ENCODE peak calls at places on chromosomes 4 and X, in six cellular contexts. One of them, this sample, is unnamed. For H3K36me3, the result is how much of the 10 kb centered on the place peaks cover.

GRCh38 chr4:187167126-187167525 is 443.5 kb upstream of the FAT1 start:
- DNase-seq in spleen: no peak
- DNase-seq in CD4-positive, alpha-beta memory T cell: no peak
- DNase-seq in brain microvascular endothelial cell: no peak
- DNase-seq in fibroblast of lung: no peak
- DNase-seq in left ventricle myocardium inferior: no peak
- DNase-seq in this sample: no peak

GRCh38 chr4:124640037-124640730 is 72.3 kb downstream of the ANKRD50 start:
- DNase-seq in brain microvascular endothelial cell: peak
- DNase-seq in CD4-positive, alpha-beta memory T cell: peak
- DNase-seq in fibroblast of lung: peak
- DNase-seq in spleen: no peak
- DNase-seq in left ventricle myocardium inferior: no peak
- DNase-seq in this sample: no peak

GRCh38 chrX:57641338-57641737 is 38.7 kb downstream of the NLRP2B start:
- DNase-seq in spleen: no peak
- DNase-seq in left ventricle myocardium inferior: no peak
- DNase-seq in fibroblast of lung: no peak
- DNase-seq in brain microvascular endothelial cell: no peak
- DNase-seq in CD4-positive, alpha-beta memory T cell: no peak
- DNase-seq in this sample: no peak

GRCh38 chr4:34417160-34417559 is 1827.2 kb downstream of the ARAP2 start:
- DNase-seq in left ventricle myocardium inferior: no peak
- DNase-seq in spleen: peak
- DNase-seq in CD4-positive, alpha-beta memory T cell: no peak
- DNase-seq in fibroblast of lung: no peak
- DNase-seq in brain microvascular endothelial cell: no peak
- DNase-seq in this sample: no peak

GRCh38 chrX:48761674-48762471 is at the start of gene GLOD5:
- DNase-seq in left ventricle myocardium inferior: no peak
- DNase-seq in spleen: no peak
- DNase-seq in brain microvascular endothelial cell: no peak
- DNase-seq in CD4-positive, alpha-beta memory T cell: no peak
- DNase-seq in fibroblast of lung: peak
- DNase-seq in this sample: no peak

GRCh38 chrX:26871967-26872366 is 591.2 kb downstream of the PPP4R3C start:
- DNase-seq in CD4-positive, alpha-beta memory T cell: no peak
- DNase-seq in spleen: no peak
- DNase-seq in left ventricle myocardium inferior: no peak
- DNase-seq in brain microvascular endothelial cell: no peak
- DNase-seq in fibroblast of lung: no peak
- DNase-seq in this sample: no peak

GRCh38 chrX:154490021-154490413 is 412 bp downstream of the SLC10A3 start:
- DNase-seq in left ventricle myocardium inferior: no peak
- DNase-seq in spleen: no peak
- DNase-seq in brain microvascular endothelial cell: no peak
- DNase-seq in CD4-positive, alpha-beta memory T cell: peak
- DNase-seq in fibroblast of lung: peak
- DNase-seq in this sample: no peak

GRCh38 chr4:168509786-168510185 is 12.9 kb downstream of the PALLD start:
- DNase-seq in brain microvascular endothelial cell: peak
- DNase-seq in CD4-positive, alpha-beta memory T cell: peak
- DNase-seq in spleen: no peak
- DNase-seq in fibroblast of lung: peak
- DNase-seq in left ventricle myocardium inferior: no peak
- DNase-seq in this sample: no peak

GRCh38 chrX:48107717-48108116 is 22.7 kb upstream of the SPACA5B start:
- DNase-seq in spleen: no peak
- DNase-seq in left ventricle myocardium inferior: no peak
- DNase-seq in fibroblast of lung: no peak
- DNase-seq in CD4-positive, alpha-beta memory T cell: no peak
- DNase-seq in brain microvascular endothelial cell: no peak
- DNase-seq in this sample: no peak

GRCh38 chr4:6268650-6269399 is 825 bp upstream of the WFS1 start:
- DNase-seq in spleen: peak
- DNase-seq in left ventricle myocardium inferior: no peak
- DNase-seq in brain microvascular endothelial cell: no peak
- DNase-seq in fibroblast of lung: no peak
- DNase-seq in CD4-positive, alpha-beta memory T cell: no peak
- DNase-seq in this sample: no peak

GRCh38 chr4:38056024-38056685 is 96.0 kb downstream of the PTTG2 start:
- DNase-seq in fibroblast of lung: no peak
- DNase-seq in left ventricle myocardium inferior: no peak
- DNase-seq in spleen: no peak
- DNase-seq in brain microvascular endothelial cell: no peak
- DNase-seq in CD4-positive, alpha-beta memory T cell: no peak
- DNase-seq in this sample: no peak

GRCh38 chr4:169818063-169818679 is 60.4 kb upstream of the HPF1 start:
- DNase-seq in left ventricle myocardium inferior: no peak
- DNase-seq in spleen: no peak
- DNase-seq in fibroblast of lung: no peak
- DNase-seq in brain microvascular endothelial cell: no peak
- DNase-seq in CD4-positive, alpha-beta memory T cell: no peak
- DNase-seq in this sample: no peak

GRCh38 chrX:19625612-19626011 is 110.3 kb upstream of the MAP3K15 start:
- DNase-seq in left ventricle myocardium inferior: no peak
- DNase-seq in spleen: no peak
- DNase-seq in CD4-positive, alpha-beta memory T cell: peak
- DNase-seq in brain microvascular endothelial cell: no peak
- DNase-seq in fibroblast of lung: peak
- DNase-seq in this sample: no peak

GRCh38 chr4:76738081-76738931 is 159.6 kb downstream of the SOWAHB start:
- DNase-seq in left ventricle myocardium inferior: no peak
- DNase-seq in brain microvascular endothelial cell: no peak
- DNase-seq in fibroblast of lung: peak
- DNase-seq in spleen: no peak
- DNase-seq in CD4-positive, alpha-beta memory T cell: no peak
- DNase-seq in this sample: no peak

GRCh38 chrX:74382613-74383012 is 38.7 kb upstream of the SLC16A2 start:
- DNase-seq in spleen: peak
- DNase-seq in brain microvascular endothelial cell: peak
- DNase-seq in CD4-positive, alpha-beta memory T cell: peak
- DNase-seq in fibroblast of lung: peak
- DNase-seq in left ventricle myocardium inferior: peak
- DNase-seq in this sample: peak

GRCh38 chr4:174089711-174090110 is 193.8 kb downstream of the FBXO8 start:
- DNase-seq in brain microvascular endothelial cell: no peak
- DNase-seq in left ventricle myocardium inferior: no peak
- DNase-seq in CD4-positive, alpha-beta memory T cell: no peak
- DNase-seq in spleen: no peak
- DNase-seq in fibroblast of lung: no peak
- DNase-seq in this sample: no peak

GRCh38 chr4:15682790-15683495 is 1.3 kb downstream of the FAM200B start:
- DNase-seq in spleen: no peak
- DNase-seq in fibroblast of lung: no peak
- DNase-seq in CD4-positive, alpha-beta memory T cell: no peak
- DNase-seq in left ventricle myocardium inferior: no peak
- DNase-seq in brain microvascular endothelial cell: no peak
- DNase-seq in this sample: no peak

GRCh38 chr4:98570160-98570797 is 88.1 kb downstream of the TSPAN5 start:
- DNase-seq in spleen: no peak
- DNase-seq in left ventricle myocardium inferior: no peak
- DNase-seq in fibroblast of lung: no peak
- DNase-seq in CD4-positive, alpha-beta memory T cell: no peak
- DNase-seq in brain microvascular endothelial cell: no peak
- DNase-seq in this sample: no peak

GRCh38 chr4:86247906-86248305 is 111.9 kb downstream of the MAPK10 start:
- DNase-seq in left ventricle myocardium inferior: no peak
- DNase-seq in brain microvascular endothelial cell: no peak
- DNase-seq in spleen: no peak
- DNase-seq in CD4-positive, alpha-beta memory T cell: no peak
- DNase-seq in fibroblast of lung: no peak
- DNase-seq in this sample: no peak

GRCh38 chr4:122003335-122003734 is 51.5 kb upstream of the TRPC3 start:
- DNase-seq in fibroblast of lung: no peak
- DNase-seq in CD4-positive, alpha-beta memory T cell: no peak
- DNase-seq in spleen: no peak
- DNase-seq in left ventricle myocardium inferior: no peak
- DNase-seq in brain microvascular endothelial cell: peak
- DNase-seq in this sample: peak

GRCh38 chrX:666762-667161 is 36.2 kb downstream of the SHOX start:
- DNase-seq in spleen: no peak
- DNase-seq in fibroblast of lung: no peak
- DNase-seq in CD4-positive, alpha-beta memory T cell: no peak
- DNase-seq in brain microvascular endothelial cell: no peak
- DNase-seq in left ventricle myocardium inferior: no peak
- DNase-seq in this sample: no peak

GRCh38 chr4:78602334-78602733 is 50.8 kb downstream of the ANXA3 start:
- DNase-seq in fibroblast of lung: peak
- DNase-seq in brain microvascular endothelial cell: no peak
- DNase-seq in spleen: no peak
- DNase-seq in CD4-positive, alpha-beta memory T cell: no peak
- DNase-seq in left ventricle myocardium inferior: no peak
- DNase-seq in this sample: no peak

GRCh38 chr4:51845736-51846135 is 2.8 kb downstream of the DCUN1D4 start:
- DNase-seq in brain microvascular endothelial cell: no peak
- DNase-seq in fibroblast of lung: no peak
- DNase-seq in CD4-positive, alpha-beta memory T cell: no peak
- DNase-seq in left ventricle myocardium inferior: no peak
- DNase-seq in spleen: no peak
- DNase-seq in this sample: no peak

GRCh38 chr4:20043992-20044391 is 207.7 kb upstream of the SLIT2 start:
- DNase-seq in fibroblast of lung: no peak
- DNase-seq in left ventricle myocardium inferior: no peak
- DNase-seq in spleen: no peak
- DNase-seq in CD4-positive, alpha-beta memory T cell: no peak
- DNase-seq in brain microvascular endothelial cell: no peak
- DNase-seq in this sample: no peak

GRCh38 chr4:74428278-74428677 is 16.7 kb upstream of the AREG start:
- DNase-seq in brain microvascular endothelial cell: no peak
- DNase-seq in fibroblast of lung: no peak
- DNase-seq in spleen: no peak
- DNase-seq in left ventricle myocardium inferior: no peak
- DNase-seq in CD4-positive, alpha-beta memory T cell: no peak
- DNase-seq in this sample: no peak

GRCh38 chr4:109473824-109474223 is 40.2 kb downstream of the SEC24B start:
- DNase-seq in brain microvascular endothelial cell: no peak
- DNase-seq in left ventricle myocardium inferior: no peak
- DNase-seq in spleen: no peak
- DNase-seq in fibroblast of lung: no peak
- DNase-seq in CD4-positive, alpha-beta memory T cell: no peak
- DNase-seq in this sample: no peak

GRCh38 chr4:182212211-182212761 is 30.9 kb upstream of the TENM3 start:
- DNase-seq in CD4-positive, alpha-beta memory T cell: no peak
- DNase-seq in brain microvascular endothelial cell: peak
- DNase-seq in left ventricle myocardium inferior: no peak
- DNase-seq in fibroblast of lung: peak
- DNase-seq in spleen: no peak
- DNase-seq in this sample: no peak

GRCh38 chrX:130339408-130340222 is at the start of gene SLC25A14:
- DNase-seq in spleen: peak
- DNase-seq in CD4-positive, alpha-beta memory T cell: peak
- DNase-seq in left ventricle myocardium inferior: peak
- DNase-seq in fibroblast of lung: peak
- DNase-seq in brain microvascular endothelial cell: peak
- DNase-seq in this sample: peak

GRCh38 chrX:84064164-84064563 is 123.8 kb downstream of the RPS6KA6 start:
- DNase-seq in CD4-positive, alpha-beta memory T cell: no peak
- DNase-seq in brain microvascular endothelial cell: no peak
- DNase-seq in fibroblast of lung: peak
- DNase-seq in spleen: no peak
- DNase-seq in left ventricle myocardium inferior: no peak
- DNase-seq in this sample: no peak

GRCh38 chrX:15301924-15302323 is 13.5 kb downstream of the ASB11 start:
- DNase-seq in CD4-positive, alpha-beta memory T cell: no peak
- DNase-seq in left ventricle myocardium inferior: peak
- DNase-seq in spleen: no peak
- DNase-seq in fibroblast of lung: no peak
- DNase-seq in brain microvascular endothelial cell: no peak
- DNase-seq in this sample: peak

DNA sequence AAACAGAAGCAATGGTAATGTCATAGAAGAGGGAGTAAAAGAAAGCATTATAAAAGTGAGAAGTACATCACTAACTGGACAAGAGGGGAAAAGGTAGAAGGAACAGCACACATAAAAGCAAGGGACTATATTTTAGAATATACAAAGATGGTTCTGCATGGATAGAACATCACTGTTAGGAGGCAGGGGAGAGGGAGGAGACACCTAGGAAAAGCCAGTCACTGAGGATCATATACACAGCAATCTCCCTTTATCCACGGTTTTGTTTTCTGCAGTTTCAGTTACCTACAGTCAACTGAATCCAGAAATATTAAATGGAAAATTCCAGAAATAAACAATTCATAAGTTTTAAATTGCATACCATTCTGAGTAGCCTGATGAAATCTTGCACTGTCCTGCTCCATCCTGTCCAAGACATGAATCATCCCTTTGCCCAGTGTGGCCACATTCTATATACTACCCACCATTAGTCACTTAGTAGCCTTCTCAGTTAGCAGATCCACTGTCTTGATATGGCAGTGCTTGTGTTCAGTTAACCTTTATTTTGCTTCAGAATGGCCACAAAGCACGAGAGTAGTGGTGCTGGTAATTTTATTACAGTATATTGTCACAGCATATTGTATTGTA is 74.2 kb downstream of the PPA2 start:
- DNase-seq in CD4-positive, alpha-beta memory T cell: no peak
- DNase-seq in left ventricle myocardium inferior: no peak
- DNase-seq in fibroblast of lung: peak
- DNase-seq in spleen: no peak
- DNase-seq in brain microvascular endothelial cell: peak
- DNase-seq in this sample: no peak
- H3K36me3 ChIP-seq in CD4-positive, alpha-beta memory T cell: under half
- H3K36me3 ChIP-seq in left ventricle myocardium inferior: under half
- H3K36me3 ChIP-seq in fibroblast of lung: under half
- H3K36me3 ChIP-seq in spleen: under half
- H3K36me3 ChIP-seq in brain microvascular endothelial cell: under half
- H3K36me3 ChIP-seq in this sample: under half

GRCh38 chr4:113499166-113499565 is 262.4 kb downstream of the CAMK2D start:
- DNase-seq in brain microvascular endothelial cell: no peak
- DNase-seq in spleen: no peak
- DNase-seq in fibroblast of lung: no peak
- DNase-seq in left ventricle myocardium inferior: no peak
- DNase-seq in CD4-positive, alpha-beta memory T cell: no peak
- DNase-seq in this sample: no peak
- H3K36me3 ChIP-seq in brain microvascular endothelial cell: under half
- H3K36me3 ChIP-seq in spleen: under half
- H3K36me3 ChIP-seq in fibroblast of lung: under half
- H3K36me3 ChIP-seq in left ventricle myocardium inferior: under half
- H3K36me3 ChIP-seq in CD4-positive, alpha-beta memory T cell: under half
- H3K36me3 ChIP-seq in this sample: under half

GRCh38 chr4:1961563-1961962 is 47.2 kb downstream of the NELFA start:
- DNase-seq in brain microvascular endothelial cell: no peak
- DNase-seq in fibroblast of lung: no peak
- DNase-seq in left ventricle myocardium inferior: no peak
- DNase-seq in CD4-positive, alpha-beta memory T cell: no peak
- DNase-seq in spleen: no peak
- DNase-seq in this sample: no peak
- H3K36me3 ChIP-seq in brain microvascular endothelial cell: under half
- H3K36me3 ChIP-seq in fibroblast of lung: under half
- H3K36me3 ChIP-seq in left ventricle myocardium inferior: half or more
- H3K36me3 ChIP-seq in CD4-positive, alpha-beta memory T cell: under half
- H3K36me3 ChIP-seq in spleen: half or more
- H3K36me3 ChIP-seq in this sample: under half

DNA sequence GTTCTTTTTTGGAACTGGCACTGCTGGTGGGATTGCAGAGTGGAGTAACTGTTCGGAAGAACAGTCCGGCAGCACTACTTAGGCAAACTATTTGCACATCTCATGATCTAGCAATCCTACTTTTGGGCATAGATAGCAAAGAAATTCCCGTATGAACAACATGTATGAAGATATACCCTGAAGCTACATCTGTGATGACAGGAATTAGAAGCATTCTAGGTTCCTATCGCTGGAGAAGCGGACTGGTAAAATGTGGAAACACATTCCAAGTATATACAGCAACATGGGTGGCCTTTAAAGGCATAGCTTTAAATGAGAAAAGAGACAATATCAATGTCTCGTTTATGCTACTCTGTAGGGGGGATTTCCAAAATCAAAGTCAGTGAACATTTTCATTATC is 3.1 kb downstream of the DCAF16 start:
- DNase-seq in left ventricle myocardium inferior: no peak
- DNase-seq in fibroblast of lung: no peak
- DNase-seq in CD4-positive, alpha-beta memory T cell: no peak
- DNase-seq in spleen: no peak
- DNase-seq in brain microvascular endothelial cell: no peak
- DNase-seq in this sample: no peak
- H3K36me3 ChIP-seq in left ventricle myocardium inferior: under half
- H3K36me3 ChIP-seq in fibroblast of lung: under half
- H3K36me3 ChIP-seq in CD4-positive, alpha-beta memory T cell: under half
- H3K36me3 ChIP-seq in spleen: under half
- H3K36me3 ChIP-seq in brain microvascular endothelial cell: under half
- H3K36me3 ChIP-seq in this sample: under half

This sample was measured in GM06990.